ENCODE peak calls at places on chromosomes 12 and 14, in eight cellular contexts. One of them, this sample, is unnamed.

GRCh38 chr12:122166422-122167327 is 7.3 kb downstream of the IL31 start:
- DNase-seq in psoas muscle: no peak
- DNase-seq in right cardiac atrium: no peak
- DNase-seq in thoracic aorta: no peak
- DNase-seq in endothelial cell of umbilical vein: no peak
- DNase-seq in Karpas-422: no peak
- DNase-seq in CD4-positive, CD25-positive, alpha-beta regulatory T cell: peak
- DNase-seq in esophagus squamous epithelium: no peak
- DNase-seq in this sample: no peak

GRCh38 chr14:65286443-65286842 is 126.1 kb upstream of the FUT8 start:
- DNase-seq in psoas muscle: no peak
- DNase-seq in right cardiac atrium: no peak
- DNase-seq in thoracic aorta: no peak
- DNase-seq in endothelial cell of umbilical vein: no peak
- DNase-seq in Karpas-422: peak
- DNase-seq in CD4-positive, CD25-positive, alpha-beta regulatory T cell: peak
- DNase-seq in esophagus squamous epithelium: no peak
- DNase-seq in this sample: peak

GRCh38 chr12:53984901-53985357 is at the start of gene HOXC10:
- DNase-seq in psoas muscle: peak
- DNase-seq in right cardiac atrium: peak
- DNase-seq in thoracic aorta: peak
- DNase-seq in endothelial cell of umbilical vein: peak
- DNase-seq in Karpas-422: peak
- DNase-seq in CD4-positive, CD25-positive, alpha-beta regulatory T cell: peak
- DNase-seq in esophagus squamous epithelium: peak
- DNase-seq in this sample: peak

GRCh38 chr14:73753887-73754880 is 40.0 kb upstream of the PNMA1 start:
- DNase-seq in psoas muscle: no peak
- DNase-seq in right cardiac atrium: peak
- DNase-seq in thoracic aorta: no peak
- DNase-seq in endothelial cell of umbilical vein: peak
- DNase-seq in Karpas-422: peak
- DNase-seq in CD4-positive, CD25-positive, alpha-beta regulatory T cell: peak
- DNase-seq in esophagus squamous epithelium: no peak
- DNase-seq in this sample: no peak

GRCh38 chr12:13428538-13429265 is 232.2 kb downstream of the EMP1 start:
- DNase-seq in psoas muscle: no peak
- DNase-seq in right cardiac atrium: no peak
- DNase-seq in thoracic aorta: no peak
- DNase-seq in endothelial cell of umbilical vein: no peak
- DNase-seq in Karpas-422: no peak
- DNase-seq in CD4-positive, CD25-positive, alpha-beta regulatory T cell: no peak
- DNase-seq in esophagus squamous epithelium: no peak
- DNase-seq in this sample: no peak

GRCh38 chr12:25459541-25459951 is 93.5 kb downstream of the LMNTD1 start:
- DNase-seq in psoas muscle: no peak
- DNase-seq in right cardiac atrium: peak
- DNase-seq in thoracic aorta: no peak
- DNase-seq in endothelial cell of umbilical vein: no peak
- DNase-seq in Karpas-422: peak
- DNase-seq in CD4-positive, CD25-positive, alpha-beta regulatory T cell: no peak
- DNase-seq in esophagus squamous epithelium: no peak
- DNase-seq in this sample: no peak

GRCh38 chr12:2154050-2154449 is 101.3 kb downstream of the CACNA1C start:
- DNase-seq in psoas muscle: no peak
- DNase-seq in right cardiac atrium: no peak
- DNase-seq in thoracic aorta: no peak
- DNase-seq in endothelial cell of umbilical vein: no peak
- DNase-seq in Karpas-422: no peak
- DNase-seq in CD4-positive, CD25-positive, alpha-beta regulatory T cell: no peak
- DNase-seq in esophagus squamous epithelium: no peak
- DNase-seq in this sample: no peak

GRCh38 chr12:75315518-75315917 is 14.6 kb downstream of the CAPS2 start:
- DNase-seq in psoas muscle: no peak
- DNase-seq in right cardiac atrium: no peak
- DNase-seq in thoracic aorta: no peak
- DNase-seq in endothelial cell of umbilical vein: no peak
- DNase-seq in Karpas-422: no peak
- DNase-seq in CD4-positive, CD25-positive, alpha-beta regulatory T cell: no peak
- DNase-seq in esophagus squamous epithelium: no peak
- DNase-seq in this sample: no peak

GRCh38 chr12:51333536-51333935 is 9.6 kb upstream of the BIN2 start:
- DNase-seq in psoas muscle: no peak
- DNase-seq in right cardiac atrium: no peak
- DNase-seq in thoracic aorta: no peak
- DNase-seq in endothelial cell of umbilical vein: no peak
- DNase-seq in Karpas-422: no peak
- DNase-seq in CD4-positive, CD25-positive, alpha-beta regulatory T cell: no peak
- DNase-seq in esophagus squamous epithelium: no peak
- DNase-seq in this sample: no peak

GRCh38 chr12:88594780-88595179 is 14.5 kb upstream of the KITLG start:
- DNase-seq in psoas muscle: no peak
- DNase-seq in right cardiac atrium: no peak
- DNase-seq in thoracic aorta: no peak
- DNase-seq in endothelial cell of umbilical vein: no peak
- DNase-seq in Karpas-422: no peak
- DNase-seq in CD4-positive, CD25-positive, alpha-beta regulatory T cell: no peak
- DNase-seq in esophagus squamous epithelium: no peak
- DNase-seq in this sample: no peak

GRCh38 chr12:14126692-14127091 is 145.3 kb upstream of the GRIN2B start:
- DNase-seq in psoas muscle: no peak
- DNase-seq in right cardiac atrium: no peak
- DNase-seq in thoracic aorta: no peak
- DNase-seq in endothelial cell of umbilical vein: no peak
- DNase-seq in Karpas-422: no peak
- DNase-seq in CD4-positive, CD25-positive, alpha-beta regulatory T cell: no peak
- DNase-seq in esophagus squamous epithelium: no peak
- DNase-seq in this sample: no peak

GRCh38 chr12:24066097-24066496 is 116.6 kb upstream of the SOX5 start:
- DNase-seq in psoas muscle: no peak
- DNase-seq in right cardiac atrium: no peak
- DNase-seq in thoracic aorta: no peak
- DNase-seq in endothelial cell of umbilical vein: no peak
- DNase-seq in Karpas-422: no peak
- DNase-seq in CD4-positive, CD25-positive, alpha-beta regulatory T cell: no peak
- DNase-seq in esophagus squamous epithelium: no peak
- DNase-seq in this sample: no peak

GRCh38 chr14:23357261-23357660 is 4.6 kb upstream of the SLC22A17 start:
- DNase-seq in psoas muscle: no peak
- DNase-seq in right cardiac atrium: peak
- DNase-seq in thoracic aorta: no peak
- DNase-seq in endothelial cell of umbilical vein: no peak
- DNase-seq in Karpas-422: no peak
- DNase-seq in CD4-positive, CD25-positive, alpha-beta regulatory T cell: no peak
- DNase-seq in esophagus squamous epithelium: no peak
- DNase-seq in this sample: no peak
- H3K27ac ChIP-seq in psoas muscle: no peak
- H3K27ac ChIP-seq in right cardiac atrium: no peak
- H3K27ac ChIP-seq in thoracic aorta: no peak
- H3K27ac ChIP-seq in endothelial cell of umbilical vein: no peak
- H3K27ac ChIP-seq in Karpas-422: no peak
- H3K27ac ChIP-seq in CD4-positive, CD25-positive, alpha-beta regulatory T cell: no peak
- H3K27ac ChIP-seq in esophagus squamous epithelium: no peak
- H3K27ac ChIP-seq in this sample: no peak

GRCh38 chr12:83559650-83560049 is 872.9 kb downstream of the TMTC2 start:
- DNase-seq in psoas muscle: no peak
- DNase-seq in right cardiac atrium: no peak
- DNase-seq in thoracic aorta: no peak
- DNase-seq in endothelial cell of umbilical vein: no peak
- DNase-seq in Karpas-422: no peak
- DNase-seq in CD4-positive, CD25-positive, alpha-beta regulatory T cell: no peak
- DNase-seq in esophagus squamous epithelium: no peak
- DNase-seq in this sample: no peak
- H3K27ac ChIP-seq in psoas muscle: no peak
- H3K27ac ChIP-seq in right cardiac atrium: no peak
- H3K27ac ChIP-seq in thoracic aorta: no peak
- H3K27ac ChIP-seq in endothelial cell of umbilical vein: no peak
- H3K27ac ChIP-seq in Karpas-422: no peak
- H3K27ac ChIP-seq in CD4-positive, CD25-positive, alpha-beta regulatory T cell: no peak
- H3K27ac ChIP-seq in esophagus squamous epithelium: peak
- H3K27ac ChIP-seq in this sample: no peak

GRCh38 chr14:58904771-58905170 is 267.0 kb downstream of the DACT1 start:
- DNase-seq in psoas muscle: no peak
- DNase-seq in right cardiac atrium: no peak
- DNase-seq in thoracic aorta: no peak
- DNase-seq in endothelial cell of umbilical vein: no peak
- DNase-seq in Karpas-422: no peak
- DNase-seq in CD4-positive, CD25-positive, alpha-beta regulatory T cell: no peak
- DNase-seq in esophagus squamous epithelium: no peak
- DNase-seq in this sample: no peak
- H3K27ac ChIP-seq in psoas muscle: no peak
- H3K27ac ChIP-seq in right cardiac atrium: no peak
- H3K27ac ChIP-seq in thoracic aorta: no peak
- H3K27ac ChIP-seq in endothelial cell of umbilical vein: no peak
- H3K27ac ChIP-seq in Karpas-422: no peak
- H3K27ac ChIP-seq in CD4-positive, CD25-positive, alpha-beta regulatory T cell: no peak
- H3K27ac ChIP-seq in esophagus squamous epithelium: no peak
- H3K27ac ChIP-seq in this sample: no peak

GRCh38 chr14:85531141-85531593 is 1.2 kb downstream of the FLRT2 start:
- DNase-seq in psoas muscle: peak
- DNase-seq in right cardiac atrium: peak
- DNase-seq in thoracic aorta: no peak
- DNase-seq in endothelial cell of umbilical vein: peak
- DNase-seq in Karpas-422: no peak
- DNase-seq in CD4-positive, CD25-positive, alpha-beta regulatory T cell: no peak
- DNase-seq in esophagus squamous epithelium: no peak
- DNase-seq in this sample: no peak
- H3K27ac ChIP-seq in psoas muscle: peak
- H3K27ac ChIP-seq in right cardiac atrium: no peak
- H3K27ac ChIP-seq in thoracic aorta: peak
- H3K27ac ChIP-seq in endothelial cell of umbilical vein: peak
- H3K27ac ChIP-seq in Karpas-422: no peak
- H3K27ac ChIP-seq in CD4-positive, CD25-positive, alpha-beta regulatory T cell: no peak
- H3K27ac ChIP-seq in esophagus squamous epithelium: peak
- H3K27ac ChIP-seq in this sample: no peak

GRCh38 chr12:79451365-79451764 is 239.4 kb downstream of the PAWR start:
- DNase-seq in psoas muscle: no peak
- DNase-seq in right cardiac atrium: no peak
- DNase-seq in thoracic aorta: no peak
- DNase-seq in endothelial cell of umbilical vein: no peak
- DNase-seq in Karpas-422: no peak
- DNase-seq in CD4-positive, CD25-positive, alpha-beta regulatory T cell: no peak
- DNase-seq in esophagus squamous epithelium: no peak
- DNase-seq in this sample: no peak

GRCh38 chr12:79444089-79444488 is 246.7 kb downstream of the PAWR start:
- DNase-seq in psoas muscle: no peak
- DNase-seq in right cardiac atrium: no peak
- DNase-seq in thoracic aorta: no peak
- DNase-seq in endothelial cell of umbilical vein: peak
- DNase-seq in Karpas-422: no peak
- DNase-seq in CD4-positive, CD25-positive, alpha-beta regulatory T cell: no peak
- DNase-seq in esophagus squamous epithelium: no peak
- DNase-seq in this sample: no peak

GRCh38 chr12:79451988-79452387 is 238.8 kb downstream of the PAWR start:
- DNase-seq in psoas muscle: peak
- DNase-seq in right cardiac atrium: peak
- DNase-seq in thoracic aorta: peak
- DNase-seq in endothelial cell of umbilical vein: peak
- DNase-seq in Karpas-422: no peak
- DNase-seq in CD4-positive, CD25-positive, alpha-beta regulatory T cell: no peak
- DNase-seq in esophagus squamous epithelium: no peak
- DNase-seq in this sample: no peak

GRCh38 chr12:79452906-79453305 is 237.9 kb downstream of the PAWR start:
- DNase-seq in psoas muscle: no peak
- DNase-seq in right cardiac atrium: no peak
- DNase-seq in thoracic aorta: no peak
- DNase-seq in endothelial cell of umbilical vein: no peak
- DNase-seq in Karpas-422: no peak
- DNase-seq in CD4-positive, CD25-positive, alpha-beta regulatory T cell: no peak
- DNase-seq in esophagus squamous epithelium: no peak
- DNase-seq in this sample: no peak

GRCh38 chr12:79448816-79449215 is 241.9 kb downstream of the PAWR start:
- DNase-seq in psoas muscle: no peak
- DNase-seq in right cardiac atrium: no peak
- DNase-seq in thoracic aorta: no peak
- DNase-seq in endothelial cell of umbilical vein: no peak
- DNase-seq in Karpas-422: no peak
- DNase-seq in CD4-positive, CD25-positive, alpha-beta regulatory T cell: no peak
- DNase-seq in esophagus squamous epithelium: no peak
- DNase-seq in this sample: no peak
- H3K27ac ChIP-seq in psoas muscle: no peak
- H3K27ac ChIP-seq in right cardiac atrium: no peak
- H3K27ac ChIP-seq in thoracic aorta: no peak
- H3K27ac ChIP-seq in endothelial cell of umbilical vein: no peak
- H3K27ac ChIP-seq in Karpas-422: no peak
- H3K27ac ChIP-seq in CD4-positive, CD25-positive, alpha-beta regulatory T cell: no peak
- H3K27ac ChIP-seq in esophagus squamous epithelium: no peak
- H3K27ac ChIP-seq in this sample: no peak

DNA sequence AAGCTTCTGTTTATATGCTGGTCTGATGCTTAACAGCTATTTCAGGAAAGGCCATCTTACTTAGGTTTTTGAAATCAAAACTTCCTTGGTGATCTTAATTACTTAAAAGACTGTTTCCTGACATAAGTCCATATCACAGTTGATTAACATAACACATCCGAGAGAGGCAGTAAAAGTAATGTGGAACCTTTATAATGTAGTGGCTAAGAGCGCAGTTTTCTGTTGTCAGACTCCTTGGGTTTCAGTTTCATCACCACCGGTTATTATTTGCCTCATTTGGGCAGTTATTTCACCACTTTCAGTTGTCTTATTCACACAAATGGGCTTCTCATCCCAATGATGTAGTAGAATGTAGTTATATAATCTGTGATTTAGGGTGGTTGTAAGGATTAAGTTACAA is 30.9 kb downstream of the TBC1D15 start:
- DNase-seq in psoas muscle: no peak
- DNase-seq in right cardiac atrium: no peak
- DNase-seq in thoracic aorta: no peak
- DNase-seq in endothelial cell of umbilical vein: no peak
- DNase-seq in Karpas-422: peak
- DNase-seq in CD4-positive, CD25-positive, alpha-beta regulatory T cell: peak
- DNase-seq in esophagus squamous epithelium: no peak
- DNase-seq in this sample: peak
- H3K27ac ChIP-seq in psoas muscle: peak
- H3K27ac ChIP-seq in right cardiac atrium: no peak
- H3K27ac ChIP-seq in thoracic aorta: no peak
- H3K27ac ChIP-seq in endothelial cell of umbilical vein: no peak
- H3K27ac ChIP-seq in Karpas-422: peak
- H3K27ac ChIP-seq in CD4-positive, CD25-positive, alpha-beta regulatory T cell: no peak
- H3K27ac ChIP-seq in esophagus squamous epithelium: no peak
- H3K27ac ChIP-seq in this sample: no peak

GRCh38 chr12:94491489-94491888 is 31.8 kb upstream of the CEP83 start:
- DNase-seq in psoas muscle: no peak
- DNase-seq in right cardiac atrium: no peak
- DNase-seq in thoracic aorta: no peak
- DNase-seq in endothelial cell of umbilical vein: no peak
- DNase-seq in Karpas-422: no peak
- DNase-seq in CD4-positive, CD25-positive, alpha-beta regulatory T cell: no peak
- DNase-seq in esophagus squamous epithelium: no peak
- DNase-seq in this sample: no peak

DNA sequence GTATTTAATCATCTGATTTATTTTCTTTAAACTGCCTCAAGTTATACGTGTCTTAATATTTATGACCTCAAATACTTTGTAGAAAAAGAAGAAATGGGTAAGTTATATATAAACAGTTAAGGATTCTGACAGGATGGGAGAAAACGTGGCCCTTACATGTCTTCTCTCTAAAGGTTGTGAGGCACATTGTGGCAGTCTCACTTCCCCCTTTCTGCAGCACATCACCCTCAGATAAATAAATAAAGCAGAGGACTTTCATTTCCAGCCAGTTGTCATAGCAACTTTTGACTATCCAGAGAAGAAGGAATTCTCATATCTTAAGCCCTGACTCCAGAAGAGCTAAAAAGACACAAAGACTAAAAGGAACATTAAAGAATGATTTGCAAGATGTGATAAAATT is 28.8 kb upstream of the CEP83 start:
- DNase-seq in psoas muscle: no peak
- DNase-seq in right cardiac atrium: no peak
- DNase-seq in thoracic aorta: no peak
- DNase-seq in endothelial cell of umbilical vein: no peak
- DNase-seq in Karpas-422: peak
- DNase-seq in CD4-positive, CD25-positive, alpha-beta regulatory T cell: no peak
- DNase-seq in esophagus squamous epithelium: no peak
- DNase-seq in this sample: peak
- H3K27ac ChIP-seq in psoas muscle: no peak
- H3K27ac ChIP-seq in right cardiac atrium: no peak
- H3K27ac ChIP-seq in thoracic aorta: no peak
- H3K27ac ChIP-seq in endothelial cell of umbilical vein: no peak
- H3K27ac ChIP-seq in Karpas-422: no peak
- H3K27ac ChIP-seq in CD4-positive, CD25-positive, alpha-beta regulatory T cell: no peak
- H3K27ac ChIP-seq in esophagus squamous epithelium: no peak
- H3K27ac ChIP-seq in this sample: peak

This sample was measured in MM.1S.